ENCODE peak calls at places on chromosomes 12 and 14, in seven cellular contexts. X, L, M, A, K, N and E are unnamed samples.

GRCh38 chr12:96103067-96103650 is 67.8 kb upstream of the LTA4H start:
- DNase-seq in X (no peak), L (no peak), M (no peak), A (no peak), K (no peak), N (peak; percentile 36), E (no peak)

GRCh38 chr12:4483885-4484823 is 38.5 kb upstream of the FGF6 start:
- DNase-seq in X (no peak), L (no peak), M (no peak), A (no peak), K (no peak), N (no peak), E (no peak)

GRCh38 chr12:18320036-18320617 is 58.8 kb downstream of the PIK3C2G start:
- DNase-seq in X (peak; percentile 67), L (no peak), M (peak; percentile 81), A (peak; percentile 74), K (peak; percentile 69), N (peak; percentile 10), E (no peak)

GRCh38 chr14:31699809-31700208 is 138.6 kb downstream of the NUBPL start:
- DNase-seq in X (no peak), L (no peak), M (no peak), A (no peak), K (no peak), N (no peak), E (no peak)

GRCh38 chr12:20395791-20396550 is 27.6 kb downstream of the PDE3A start:
- DNase-seq in X (no peak), L (no peak), M (no peak), A (no peak), K (no peak), N (peak; percentile 58), E (no peak)

GRCh38 chr12:131085125-131085815 is 131.6 kb downstream of the ADGRD1 start:
- DNase-seq in X (no peak), L (peak; percentile 36), M (no peak), A (no peak), K (no peak), N (no peak), E (no peak)

GRCh38 chr14:78363008-78363407 is 192.8 kb downstream of the NRXN3 start:
- DNase-seq in X (no peak), L (no peak), M (no peak), A (no peak), K (no peak), N (no peak), E (no peak)

GRCh38 chr12:131105736-131106356 is 152.1 kb downstream of the ADGRD1 start:
- DNase-seq in X (no peak), L (peak; percentile 37), M (no peak), A (no peak), K (no peak), N (no peak), E (peak; percentile 52)

GRCh38 chr12:58803893-58804292 is 116.4 kb downstream of the LRIG3 start:
- DNase-seq in X (peak; percentile 83), L (no peak), M (no peak), A (no peak), K (peak; percentile 94), N (no peak), E (no peak)

GRCh38 chr12:89469361-89469760 is 55.2 kb downstream of the GALNT4 start:
- DNase-seq in X (peak; percentile 47), L (no peak), M (no peak), A (no peak), K (peak; percentile 73), N (no peak), E (peak; percentile 62)

DNA sequence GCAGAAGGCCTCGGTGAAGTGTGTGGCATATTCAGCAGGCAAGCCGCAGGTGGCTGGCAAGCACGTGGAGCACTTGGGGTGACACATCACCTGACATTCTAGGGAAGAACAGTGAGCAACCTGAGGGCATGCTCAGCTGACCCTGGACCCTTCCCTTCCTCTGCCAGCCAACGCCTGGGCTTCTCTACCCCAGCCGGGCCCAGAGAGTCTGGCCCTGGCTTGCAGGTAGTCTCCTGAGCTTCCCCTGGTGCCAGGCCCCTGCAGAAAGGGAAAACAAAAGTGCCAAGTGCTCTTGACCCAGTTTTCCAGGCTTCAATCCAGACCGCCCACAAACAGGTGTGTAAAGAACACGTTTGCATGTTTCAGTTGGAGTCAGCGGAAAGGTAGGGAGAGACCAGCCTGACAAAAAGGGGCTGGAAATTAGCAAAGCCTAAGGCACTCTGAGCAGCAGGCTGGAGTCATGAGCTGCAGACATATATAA is 45.7 kb downstream of the PRKAB1 start:
- DNase-seq in X (no peak), L (no peak), M (no peak), A (no peak), K (no peak), N (no peak), E (no peak)
- H3K36me3 ChIP-seq in X (peaks cover 21% of the 10 kb centered on the region), L (no peaks in the 10 kb centered on the region), M (peaks cover 3% of the 10 kb centered on the region), A (peaks cover 56% of the 10 kb centered on the region), K (peaks cover 10% of the 10 kb centered on the region), N (peaks cover 18% of the 10 kb centered on the region), E (no peaks in the 10 kb centered on the region)

DNA sequence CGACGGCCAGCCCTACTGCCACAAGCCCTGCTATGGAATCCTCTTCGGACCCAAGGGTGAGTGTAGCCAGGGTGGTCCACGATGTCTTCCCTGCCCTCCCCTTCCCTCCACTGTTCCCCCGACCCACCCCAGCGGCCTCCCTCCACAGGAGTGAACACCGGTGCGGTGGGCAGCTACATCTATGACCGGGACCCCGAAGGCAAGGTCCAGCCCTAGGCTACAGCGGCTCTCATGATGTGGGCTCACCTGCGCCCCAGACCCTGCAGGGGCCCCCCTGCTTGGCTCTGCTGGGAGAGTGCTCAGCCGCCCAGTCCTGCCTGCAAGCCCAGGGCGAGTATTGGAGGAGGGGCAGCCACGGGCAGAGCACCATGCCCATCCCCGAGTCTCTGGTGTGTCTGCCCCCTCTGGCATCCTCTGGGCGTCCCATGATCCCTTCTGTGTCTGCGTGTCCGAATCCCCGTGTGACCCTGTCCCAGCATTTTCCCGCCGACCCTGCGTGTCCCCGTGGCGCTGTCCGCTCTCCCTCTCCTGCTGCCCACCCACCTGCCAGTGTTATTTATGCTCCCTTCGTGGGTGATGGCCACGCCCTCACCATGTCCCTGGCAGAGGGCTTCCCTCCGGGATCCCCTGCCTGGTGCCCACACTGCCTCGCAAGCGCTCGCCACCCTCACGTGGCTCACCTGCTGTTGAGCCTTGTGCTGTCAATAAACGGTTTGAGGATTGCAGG is 5.0 kb downstream of the CRIP2 start:
- DNase-seq in X (no peak), L (no peak), M (no peak), A (no peak), K (no peak), N (no peak), E (peak; percentile 53)
- H3K27me3 ChIP-seq in X (no peaks in the 10 kb centered on the region), L (no peaks in the 10 kb centered on the region), M (no peaks in the 10 kb centered on the region), A (peaks cover 24% of the 10 kb centered on the region), K (no peaks in the 10 kb centered on the region), N (peaks cover 5% of the 10 kb centered on the region), E (no peaks in the 10 kb centered on the region)

GRCh38 chr14:102084931-102085330 is 1.9 kb downstream of the HSP90AA1 start:
- DNase-seq in X (no peak), L (no peak), M (no peak), A (no peak), K (no peak), N (no peak), E (no peak)
- H3K4me3 ChIP-seq in X (peak overlapping the region; percentile 76), L (no peak overlapping the region), M (no peak overlapping the region), A (peak overlapping the region; percentile 84), K (peak overlapping the region; percentile 87), N (peak overlapping the region; percentile 96), E (peak overlapping the region; percentile 66)

DNA sequence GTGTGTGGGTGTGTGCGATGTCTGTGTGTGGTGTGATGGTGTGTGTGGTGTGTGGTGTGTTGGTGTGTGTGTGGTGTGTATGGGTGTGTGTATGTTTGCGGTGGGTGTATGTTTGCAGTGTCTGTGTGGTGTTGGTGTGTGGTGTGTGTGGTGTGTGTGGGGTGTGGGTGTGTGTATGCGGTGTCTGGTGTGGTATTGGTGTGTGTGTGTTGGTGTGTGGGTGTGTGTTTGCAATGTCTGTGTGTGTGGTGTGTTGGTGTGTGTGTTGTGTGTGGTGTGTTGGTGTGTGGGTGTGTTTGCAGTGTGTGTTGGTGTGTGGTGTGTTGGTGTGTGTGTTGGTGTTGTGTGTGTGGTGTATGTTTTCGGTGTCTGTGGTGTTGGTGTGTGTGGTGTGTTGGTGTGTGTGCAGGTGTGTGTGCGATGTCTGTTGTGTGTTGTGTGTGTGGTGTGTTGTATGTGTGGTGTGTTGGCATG is 15.7 kb downstream of the MLXIP start:
- DNase-seq in X (no peak), L (peak; percentile 9), M (no peak), A (no peak), K (no peak), N (no peak), E (no peak)
- H3K36me3 ChIP-seq in X (no peaks in the 10 kb centered on the region), L (no peaks in the 10 kb centered on the region), M (no peaks in the 10 kb centered on the region), A (no peaks in the 10 kb centered on the region), K (no peaks in the 10 kb centered on the region), N (no peaks in the 10 kb centered on the region), E (no peaks in the 10 kb centered on the region)

DNA sequence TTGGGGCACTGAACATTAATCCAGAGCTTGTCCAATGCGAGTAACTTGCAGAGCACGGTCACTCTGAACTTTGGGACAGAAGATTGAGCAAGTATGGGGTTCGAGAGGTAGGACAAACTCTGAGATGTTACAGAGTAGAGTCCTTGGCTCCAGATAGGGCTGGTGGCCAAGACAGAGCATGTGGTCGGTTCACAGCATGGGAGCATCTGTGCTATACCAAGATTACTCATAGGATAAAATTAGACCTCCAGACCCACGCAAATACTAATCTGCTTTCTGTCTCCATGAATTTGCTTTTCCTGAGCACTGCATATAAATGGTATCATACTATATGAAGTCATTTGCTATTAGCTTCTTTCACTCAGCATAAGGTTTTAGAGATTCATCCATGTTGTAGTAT is 93.4 kb upstream of the TBX5 start:
- DNase-seq in X (peak; percentile 28), L (no peak), M (no peak), A (no peak), K (peak; percentile 74), N (no peak), E (no peak)
- H3K27me3 ChIP-seq in X (peaks cover 5% of the 10 kb centered on the region), L (no peaks in the 10 kb centered on the region), M (peaks cover 2% of the 10 kb centered on the region), A (peaks cover 3% of the 10 kb centered on the region), K (peaks cover 8% of the 10 kb centered on the region), N (no peaks in the 10 kb centered on the region), E (peaks cover 6% of the 10 kb centered on the region)